ENCODE peak calls at places on chromosome 2, in nine cellular contexts. U is GM23248, A is right cardiac atrium, B is Panc1, K is esophagus muscularis mucosa, V is ovary, X is lower lobe of right lung, C is body of pancreas, O is Peyer's patch. G is an unnamed sample. For H3K4me1, the result is how much of the 10 kb centered on the place peaks cover.

GRCh38 chr2:100070078-100070477 is 72.3 kb downstream of the AFF3 start:
- DNase-seq in U (no peak), A (no peak), B (no peak), K (no peak), V (no peak), X (no peak), C (no peak), O (no peak), G (no peak)

GRCh38 chr2:121828281-121828731 is 72.9 kb downstream of the TSN start:
- DNase-seq in U (no peak), A (no peak), B (no peak), K (no peak), V (no peak), X (no peak), C (no peak), O (no peak), G (no peak)

GRCh38 chr2:22329097-22329716 is 1055.8 kb upstream of the KLHL29 start:
- DNase-seq in U (no peak), A (no peak), B (no peak), K (no peak), V (no peak), X (no peak), C (no peak), O (no peak), G (no peak)

GRCh38 chr2:63432373-63432772 is 155.9 kb downstream of the WDPCP start:
- DNase-seq in U (peak), A (no peak), B (no peak), K (no peak), V (no peak), X (no peak), C (no peak), O (no peak), G (no peak)

GRCh38 chr2:12705742-12706141 is 11.0 kb upstream of the TRIB2 start:
- DNase-seq in U (no peak), A (no peak), B (no peak), K (peak), V (no peak), X (no peak), C (no peak), O (no peak), G (no peak)

GRCh38 chr2:120239488-120240287 is 13.0 kb upstream of the RALB start:
- DNase-seq in U (peak), A (peak), B (no peak), K (no peak), V (peak), X (no peak), C (peak), O (peak), G (peak)

GRCh38 chr2:15074751-15075700 is 442.5 kb downstream of the LRATD1 start:
- DNase-seq in U (no peak), A (no peak), B (no peak), K (peak), V (no peak), X (no peak), C (no peak), O (no peak), G (no peak)

GRCh38 chr2:102615620-102616436 is 3.5 kb upstream of the SLC9A2 start:
- DNase-seq in U (peak), A (peak), B (peak), K (no peak), V (no peak), X (peak), C (peak), O (peak), G (peak)

GRCh38 chr2:229740279-229740678 is 25.9 kb upstream of the DNER start:
- DNase-seq in U (no peak), A (no peak), B (no peak), K (no peak), V (no peak), X (no peak), C (no peak), O (no peak), G (no peak)

GRCh38 chr2:222205136-222205535 is 93.7 kb downstream of the PAX3 start:
- DNase-seq in U (no peak), A (no peak), B (no peak), K (no peak), V (no peak), X (no peak), C (no peak), O (no peak), G (no peak)

GRCh38 chr2:1727796-1728474 is 16.4 kb downstream of the PXDN start:
- DNase-seq in U (no peak), A (no peak), B (no peak), K (no peak), V (no peak), X (no peak), C (no peak), O (no peak), G (no peak)

GRCh38 chr2:96873651-96874096 is 3.8 kb upstream of the SEMA4C start:
- DNase-seq in U (no peak), A (peak), B (no peak), K (no peak), V (peak), X (no peak), C (no peak), O (peak), G (peak)

GRCh38 chr2:26011990-26012856 is 21.7 kb upstream of the RAB10 start:
- DNase-seq in U (peak), A (peak), B (peak), K (no peak), V (no peak), X (peak), C (peak), O (peak), G (peak)

GRCh38 chr2:207480521-207481034 is 49.2 kb upstream of the CREB1 start:
- DNase-seq in U (no peak), A (no peak), B (no peak), K (peak), V (no peak), X (no peak), C (no peak), O (no peak), G (no peak)

GRCh38 chr2:127874378-127875271 is 11.1 kb downstream of the AMMECR1L start:
- DNase-seq in U (no peak), A (no peak), B (no peak), K (no peak), V (no peak), X (no peak), C (no peak), O (no peak), G (no peak)

GRCh38 chr2:167608487-167608886 is 638.9 kb downstream of the STK39 start:
- DNase-seq in U (no peak), A (no peak), B (no peak), K (no peak), V (no peak), X (no peak), C (no peak), O (no peak), G (no peak)

GRCh38 chr2:69208023-69208595 is 178.9 kb downstream of the GFPT1 start:
- DNase-seq in U (peak), A (no peak), B (no peak), K (no peak), V (no peak), X (no peak), C (no peak), O (no peak), G (no peak)

GRCh38 chr2:211664321-211664720 is 874.3 kb downstream of the ERBB4 start:
- DNase-seq in U (no peak), A (no peak), B (no peak), K (no peak), V (no peak), X (no peak), C (no peak), O (no peak), G (no peak)

GRCh38 chr2:45055261-45055660 is 46.0 kb upstream of the SIX2 start:
- DNase-seq in U (no peak), A (no peak), B (no peak), K (no peak), V (no peak), X (no peak), C (no peak), O (no peak), G (no peak)

GRCh38 chr2:189940913-189941312 is 121.6 kb downstream of the MSTN start:
- DNase-seq in U (no peak), A (no peak), B (no peak), K (no peak), V (no peak), X (no peak), C (no peak), O (no peak), G (no peak)

GRCh38 chr2:61463769-61464475 is 7.0 kb downstream of the USP34 start:
- DNase-seq in U (no peak), A (no peak), B (no peak), K (no peak), V (no peak), X (no peak), C (no peak), O (no peak), G (no peak)

DNA sequence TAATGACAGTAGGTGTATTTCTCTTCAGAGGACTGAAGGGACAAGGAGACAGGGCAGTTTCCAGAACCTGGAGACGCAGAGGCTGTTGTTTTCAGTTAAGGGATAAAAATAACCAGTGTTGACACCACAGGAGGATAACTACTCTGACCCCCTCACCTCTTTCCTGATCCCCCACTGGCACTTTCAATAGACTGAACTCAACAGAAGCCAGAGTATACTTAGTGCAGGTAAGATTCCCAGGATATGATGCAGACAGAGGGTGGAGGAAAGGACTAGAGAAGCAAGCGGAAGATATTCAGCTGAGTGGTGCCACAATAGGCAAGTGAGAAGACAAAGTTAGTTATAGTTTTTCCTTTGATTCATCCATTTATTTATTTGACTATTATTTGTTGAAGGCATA is 19.8 kb downstream of the DHRS9 start:
- DNase-seq in U (no peak), A (no peak), B (no peak), K (peak), V (no peak), X (no peak), C (no peak), O (no peak), G (no peak)
- H3K4me1 ChIP-seq in U (under half), A (under half), B (under half), K (under half), V (under half), X (under half), C (under half), O (under half), G (under half)

GRCh38 chr2:47897191-47897955 is 8.9 kb downstream of the FBXO11 start:
- DNase-seq in U (no peak), A (no peak), B (no peak), K (no peak), V (no peak), X (no peak), C (no peak), O (no peak), G (no peak)
- H3K27ac ChIP-seq in U (peak), A (no peak), B (no peak), K (no peak), V (no peak), X (no peak), C (no peak), O (no peak), G (no peak)

GRCh38 chr2:64650722-64651338 is 2.9 kb downstream of the SERTAD2 start:
- DNase-seq in U (no peak), A (no peak), B (no peak), K (no peak), V (no peak), X (no peak), C (peak), O (peak), G (no peak)

GRCh38 chr2:64653174-64654062 is at the start of gene SERTAD2:
- DNase-seq in U (peak), A (peak), B (no peak), K (no peak), V (peak), X (peak), C (peak), O (peak), G (peak)

GRCh38 chr2:64651590-64651989 is 2.1 kb downstream of the SERTAD2 start:
- DNase-seq in U (no peak), A (no peak), B (no peak), K (no peak), V (no peak), X (no peak), C (no peak), O (no peak), G (no peak)

GRCh38 chr2:64654063-64654811 is 524 bp upstream of the SERTAD2 start:
- DNase-seq in U (peak), A (peak), B (no peak), K (no peak), V (peak), X (peak), C (peak), O (peak), G (peak)

DNA sequence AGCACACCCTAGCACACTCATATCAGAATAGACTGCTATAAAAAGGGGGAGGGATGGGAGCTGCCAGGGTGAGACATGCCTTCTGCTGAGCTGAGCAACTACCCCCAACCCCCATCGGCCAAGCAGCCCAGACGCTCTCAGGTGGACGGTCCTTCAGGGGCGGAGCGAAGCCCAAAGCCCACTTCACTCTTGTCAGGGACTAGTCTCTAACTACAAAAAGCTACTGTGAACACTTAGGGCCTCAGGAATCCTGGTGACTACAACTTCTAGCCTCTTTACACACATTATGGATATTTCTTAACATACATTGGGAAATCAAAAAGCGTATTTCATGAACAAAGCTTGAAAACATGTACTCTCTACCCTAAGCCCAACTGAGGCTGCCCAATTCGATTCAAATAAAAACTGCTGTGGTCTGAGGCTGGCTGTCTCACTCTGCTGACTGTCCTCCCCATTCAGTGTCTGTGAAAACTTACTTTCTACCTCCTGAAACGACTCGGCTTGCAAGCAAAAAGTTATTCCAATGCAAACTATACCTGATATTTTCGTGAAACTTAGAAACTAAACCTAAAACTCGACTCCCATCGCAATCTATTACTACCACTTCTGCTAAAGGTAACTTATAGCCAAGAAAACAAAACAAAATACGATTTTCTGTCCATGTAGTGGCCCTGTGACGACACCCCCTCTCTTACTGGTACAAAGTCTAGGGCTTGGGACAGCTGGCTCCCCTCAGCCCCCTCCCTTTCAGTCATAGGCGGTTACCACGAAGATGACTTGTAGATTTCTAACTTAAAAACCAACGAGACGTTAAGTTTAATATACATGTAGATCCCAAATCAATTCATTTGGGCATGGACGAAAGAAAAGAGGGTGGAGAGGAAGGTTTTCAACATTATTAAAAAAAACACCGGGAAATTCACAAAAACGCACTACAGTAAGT is 1.2 kb downstream of the SERTAD2 start:
- DNase-seq in U (peak), A (peak), B (no peak), K (no peak), V (peak), X (peak), C (peak), O (peak), G (no peak)
- H3K4me1 ChIP-seq in U (half or more), A (under half), B (half or more), K (half or more), V (under half), X (half or more), C (half or more), O (under half), G (under half)

GRCh38 chr2:233983445-233983844 is 66.3 kb downstream of the TRPM8 start:
- DNase-seq in U (no peak), A (no peak), B (no peak), K (no peak), V (no peak), X (no peak), C (no peak), O (no peak), G (no peak)

GRCh38 chr2:233980955-233981555 is 63.9 kb downstream of the TRPM8 start:
- DNase-seq in U (no peak), A (no peak), B (no peak), K (no peak), V (no peak), X (no peak), C (no peak), O (no peak), G (no peak)

GRCh38 chr2:233981574-233982420 is 64.6 kb downstream of the TRPM8 start:
- DNase-seq in U (no peak), A (no peak), B (no peak), K (no peak), V (no peak), X (no peak), C (no peak), O (no peak), G (no peak)

GRCh38 chr2:233979748-233980147 is 62.6 kb downstream of the TRPM8 start:
- DNase-seq in U (peak), A (no peak), B (no peak), K (no peak), V (no peak), X (no peak), C (no peak), O (no peak), G (no peak)

GRCh38 chr2:233982421-233983121 is 65.4 kb downstream of the TRPM8 start:
- DNase-seq in U (peak), A (no peak), B (no peak), K (no peak), V (no peak), X (no peak), C (no peak), O (no peak), G (no peak)
- H3K27ac ChIP-seq in U (peak), A (no peak), B (peak), K (no peak), V (no peak), X (no peak), C (no peak), O (no peak), G (no peak)

GRCh38 chr2:24122-24521 is 22.2 kb downstream of the FAM110C start:
- DNase-seq in U (no peak), A (no peak), B (no peak), K (no peak), V (no peak), X (no peak), C (peak), O (no peak), G (no peak)
- H3K4me1 ChIP-seq in U (under half), A (under half), B (under half), K (under half), V (under half), X (under half), C (half or more), O (under half), G (under half)

G was measured in adrenal gland.